ENCODE peak calls at places on chromosomes 2 and 18, in seven cellular contexts. One of them, this sample, is unnamed.

GRCh38 chr2:27102329-27102728 is 15.8 kb downstream of the KHK start:
- DNase-seq in hepatocyte: no peak
- DNase-seq in OCI-LY7: no peak
- DNase-seq in neural progenitor cell: no peak
- DNase-seq in PC-3: no peak
- DNase-seq in GM23248: no peak
- DNase-seq in GM23338: no peak
- DNase-seq in this sample: no peak

GRCh38 chr2:32360416-32360815 is 3.6 kb downstream of the BIRC6 start:
- DNase-seq in OCI-LY7: no peak
- DNase-seq in PC-3: no peak
- DNase-seq in GM23338: no peak
- DNase-seq in hepatocyte: no peak
- DNase-seq in GM23248: peak; percentile 58
- DNase-seq in neural progenitor cell: no peak
- DNase-seq in this sample: no peak

GRCh38 chr18:32707586-32707985 is 65.2 kb downstream of the KLHL14 start:
- DNase-seq in PC-3: no peak
- DNase-seq in hepatocyte: peak; percentile 11
- DNase-seq in neural progenitor cell: no peak
- DNase-seq in GM23338: no peak
- DNase-seq in GM23248: no peak
- DNase-seq in OCI-LY7: no peak
- DNase-seq in this sample: no peak

GRCh38 chr18:9135912-9136314 is 668 bp upstream of the ANKRD12 start:
- DNase-seq in hepatocyte: peak; percentile 75
- DNase-seq in neural progenitor cell: peak; percentile 71
- DNase-seq in GM23248: peak; percentile 49
- DNase-seq in GM23338: peak; percentile 93
- DNase-seq in OCI-LY7: peak; percentile 77
- DNase-seq in PC-3: peak; percentile 64
- DNase-seq in this sample: peak; percentile 93

GRCh38 chr2:71700041-71700879 is 246.9 kb downstream of the DYSF start:
- DNase-seq in GM23248: no peak
- DNase-seq in PC-3: no peak
- DNase-seq in hepatocyte: no peak
- DNase-seq in OCI-LY7: no peak
- DNase-seq in neural progenitor cell: peak; percentile 26
- DNase-seq in GM23338: no peak
- DNase-seq in this sample: no peak

GRCh38 chr2:118774458-118775133 is 72.9 kb downstream of the EN1 start:
- DNase-seq in PC-3: peak; percentile 60
- DNase-seq in GM23248: peak; percentile 85
- DNase-seq in GM23338: peak; percentile 91
- DNase-seq in hepatocyte: peak; percentile 83
- DNase-seq in neural progenitor cell: peak; percentile 91
- DNase-seq in OCI-LY7: no peak
- DNase-seq in this sample: peak; percentile 71

GRCh38 chr2:74712223-74713053 is 58.4 kb downstream of the SEMA4F start:
- DNase-seq in neural progenitor cell: no peak
- DNase-seq in GM23248: peak; percentile 35
- DNase-seq in hepatocyte: no peak
- DNase-seq in OCI-LY7: no peak
- DNase-seq in PC-3: peak; percentile 86
- DNase-seq in GM23338: no peak
- DNase-seq in this sample: no peak

GRCh38 chr2:32136097-32136496 is 29.6 kb upstream of the SLC30A6 start:
- DNase-seq in hepatocyte: no peak
- DNase-seq in GM23248: peak; percentile 63
- DNase-seq in PC-3: no peak
- DNase-seq in GM23338: no peak
- DNase-seq in neural progenitor cell: no peak
- DNase-seq in OCI-LY7: no peak
- DNase-seq in this sample: no peak

GRCh38 chr2:190838492-190838910 is 42.1 kb upstream of the GLS start:
- DNase-seq in OCI-LY7: no peak
- DNase-seq in GM23338: no peak
- DNase-seq in GM23248: peak; percentile 85
- DNase-seq in PC-3: peak; percentile 91
- DNase-seq in neural progenitor cell: no peak
- DNase-seq in hepatocyte: no peak
- DNase-seq in this sample: no peak

GRCh38 chr2:73111300-73112025 is 1.3 kb downstream of the RAB11FIP5 start:
- DNase-seq in PC-3: peak; percentile 58
- DNase-seq in hepatocyte: peak; percentile 65
- DNase-seq in GM23248: peak; percentile 76
- DNase-seq in GM23338: peak; percentile 81
- DNase-seq in OCI-LY7: no peak
- DNase-seq in neural progenitor cell: peak; percentile 60
- DNase-seq in this sample: peak; percentile 57

GRCh38 chr2:28101892-28102291 is 211.4 kb downstream of the BABAM2 start:
- DNase-seq in GM23248: peak; percentile 50
- DNase-seq in neural progenitor cell: no peak
- DNase-seq in hepatocyte: no peak
- DNase-seq in OCI-LY7: no peak
- DNase-seq in GM23338: no peak
- DNase-seq in PC-3: no peak
- DNase-seq in this sample: no peak

GRCh38 chr2:242015366-242016065 is 146.0 kb downstream of the RTP5 start:
- DNase-seq in GM23248: no peak
- DNase-seq in PC-3: no peak
- DNase-seq in OCI-LY7: no peak
- DNase-seq in GM23338: no peak
- DNase-seq in neural progenitor cell: no peak
- DNase-seq in hepatocyte: no peak
- DNase-seq in this sample: peak; percentile 71

GRCh38 chr18:24271381-24272331 is 126.0 kb downstream of the OSBPL1A start:
- DNase-seq in hepatocyte: peak; percentile 90
- DNase-seq in neural progenitor cell: peak; percentile 95
- DNase-seq in PC-3: peak; percentile 72
- DNase-seq in OCI-LY7: no peak
- DNase-seq in GM23248: peak; percentile 85
- DNase-seq in GM23338: peak; percentile 94
- DNase-seq in this sample: peak; percentile 89

GRCh38 chr2:47485177-47485576 is 82.2 kb downstream of the MSH2 start:
- DNase-seq in hepatocyte: no peak
- DNase-seq in GM23248: no peak
- DNase-seq in OCI-LY7: no peak
- DNase-seq in GM23338: no peak
- DNase-seq in neural progenitor cell: no peak
- DNase-seq in PC-3: no peak
- DNase-seq in this sample: no peak

GRCh38 chr2:205748660-205749059 is 66.4 kb downstream of the NRP2 start:
- DNase-seq in PC-3: peak; percentile 93
- DNase-seq in GM23248: peak; percentile 48
- DNase-seq in neural progenitor cell: no peak
- DNase-seq in GM23338: peak; percentile 53
- DNase-seq in hepatocyte: no peak
- DNase-seq in OCI-LY7: no peak
- DNase-seq in this sample: no peak

GRCh38 chr18:47149457-47150028 is 757 bp downstream of the HDHD2 start:
- DNase-seq in OCI-LY7: no peak
- DNase-seq in PC-3: no peak
- DNase-seq in GM23248: peak; percentile 27
- DNase-seq in hepatocyte: peak; percentile 7
- DNase-seq in neural progenitor cell: peak; percentile 28
- DNase-seq in GM23338: peak; percentile 54
- DNase-seq in this sample: no peak

GRCh38 chr18:48917579-48918101 is 33.1 kb downstream of the SMAD7 start:
- DNase-seq in PC-3: no peak
- DNase-seq in GM23248: no peak
- DNase-seq in neural progenitor cell: no peak
- DNase-seq in hepatocyte: peak; percentile 14
- DNase-seq in OCI-LY7: no peak
- DNase-seq in GM23338: no peak
- DNase-seq in this sample: no peak

GRCh38 chr2:122168799-122169198 is 413.3 kb downstream of the TSN start:
- DNase-seq in hepatocyte: no peak
- DNase-seq in OCI-LY7: no peak
- DNase-seq in GM23248: peak; percentile 23
- DNase-seq in neural progenitor cell: peak; percentile 13
- DNase-seq in PC-3: peak; percentile 12
- DNase-seq in GM23338: peak; percentile 42
- DNase-seq in this sample: no peak

GRCh38 chr2:196592331-196592911 is 47.1 kb upstream of the CCDC150 start:
- DNase-seq in PC-3: peak; percentile 38
- DNase-seq in hepatocyte: no peak
- DNase-seq in neural progenitor cell: no peak
- DNase-seq in GM23338: peak; percentile 76
- DNase-seq in OCI-LY7: no peak
- DNase-seq in GM23248: peak; percentile 76
- DNase-seq in this sample: no peak

GRCh38 chr18:76621184-76621583 is 126.1 kb upstream of the ZNF516 start:
- DNase-seq in neural progenitor cell: peak; percentile 28
- DNase-seq in hepatocyte: peak; percentile 43
- DNase-seq in GM23338: peak; percentile 23
- DNase-seq in PC-3: no peak
- DNase-seq in GM23248: peak; percentile 66
- DNase-seq in OCI-LY7: no peak
- DNase-seq in this sample: no peak

GRCh38 chr2:210199854-210200253 is 25.4 kb downstream of the ACADL start:
- DNase-seq in hepatocyte: no peak
- DNase-seq in GM23338: no peak
- DNase-seq in OCI-LY7: no peak
- DNase-seq in PC-3: no peak
- DNase-seq in neural progenitor cell: no peak
- DNase-seq in GM23248: no peak
- DNase-seq in this sample: no peak

GRCh38 chr2:210195066-210195852 is 24.1 kb upstream of the KANSL1L start:
- DNase-seq in hepatocyte: peak; percentile 67
- DNase-seq in GM23248: peak; percentile 73
- DNase-seq in PC-3: peak; percentile 60
- DNase-seq in neural progenitor cell: peak; percentile 53
- DNase-seq in GM23338: peak; percentile 73
- DNase-seq in OCI-LY7: peak; percentile 68
- DNase-seq in this sample: peak; percentile 66

GRCh38 chr2:210198326-210198725 is 26.9 kb downstream of the ACADL start:
- DNase-seq in neural progenitor cell: no peak
- DNase-seq in GM23338: no peak
- DNase-seq in OCI-LY7: no peak
- DNase-seq in GM23248: peak; percentile 45
- DNase-seq in PC-3: no peak
- DNase-seq in hepatocyte: no peak
- DNase-seq in this sample: no peak

GRCh38 chr2:210203162-210203561 is 22.1 kb downstream of the ACADL start:
- DNase-seq in OCI-LY7: no peak
- DNase-seq in PC-3: no peak
- DNase-seq in neural progenitor cell: no peak
- DNase-seq in GM23338: no peak
- DNase-seq in hepatocyte: no peak
- DNase-seq in GM23248: no peak
- DNase-seq in this sample: no peak

DNA sequence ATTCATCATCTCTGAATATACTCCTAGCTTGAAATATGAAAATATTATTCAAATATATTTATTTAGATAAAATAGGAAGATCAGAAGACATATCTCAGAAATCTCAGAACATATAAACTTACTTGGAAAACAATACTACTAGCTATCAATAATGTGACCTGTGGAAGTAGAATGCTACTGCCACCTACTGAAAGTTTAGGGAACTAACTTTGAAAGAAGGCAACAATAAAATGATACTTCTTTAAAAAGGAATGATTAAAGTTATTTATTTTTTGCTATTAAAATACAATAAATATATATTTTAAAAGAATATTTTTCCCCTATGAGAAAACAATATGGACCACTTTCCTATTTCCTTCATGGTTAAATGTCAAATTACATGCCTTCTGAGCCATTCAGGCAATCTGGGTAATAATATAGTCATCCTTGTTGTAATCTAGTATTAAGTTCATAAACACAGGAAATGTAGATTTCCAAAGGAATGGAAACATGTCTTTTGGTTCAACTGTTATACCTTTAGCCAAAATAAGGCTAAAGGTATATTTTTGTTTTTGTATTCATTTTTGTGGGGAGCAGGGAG is 26.0 kb downstream of the ACADL start:
- DNase-seq in OCI-LY7: peak; percentile 40
- DNase-seq in GM23248: peak; percentile 49
- DNase-seq in neural progenitor cell: peak; percentile 12
- DNase-seq in PC-3: peak; percentile 58
- DNase-seq in GM23338: peak; percentile 48
- DNase-seq in hepatocyte: peak; percentile 16
- DNase-seq in this sample: peak; percentile 30
- TF ChIP-seq EZH2phosphoT487 in OCI-LY7: no peak
- TF ChIP-seq EZH2phosphoT487 in GM23248: no peak
- TF ChIP-seq EZH2phosphoT487 in neural progenitor cell: no peak
- TF ChIP-seq EZH2phosphoT487 in PC-3: no peak
- TF ChIP-seq EZH2phosphoT487 in GM23338: no peak
- TF ChIP-seq EZH2phosphoT487 in hepatocyte: no peak
- TF ChIP-seq EZH2phosphoT487 in this sample: no peak

GRCh38 chr2:95031726-95032116 is 6.2 kb downstream of the MAL start:
- DNase-seq in neural progenitor cell: no peak
- DNase-seq in hepatocyte: no peak
- DNase-seq in GM23338: no peak
- DNase-seq in PC-3: peak; percentile 84
- DNase-seq in OCI-LY7: no peak
- DNase-seq in GM23248: no peak
- DNase-seq in this sample: no peak
- H3K4me2 ChIP-seq in neural progenitor cell: no peak overlapping the region
- H3K4me2 ChIP-seq in hepatocyte: no peak overlapping the region
- H3K4me2 ChIP-seq in GM23338: no peak overlapping the region
- H3K4me2 ChIP-seq in PC-3: peak overlapping the region; percentile 69
- H3K4me2 ChIP-seq in OCI-LY7: no peak overlapping the region
- H3K4me2 ChIP-seq in GM23248: no peak overlapping the region
- H3K4me2 ChIP-seq in this sample: no peak overlapping the region

DNA sequence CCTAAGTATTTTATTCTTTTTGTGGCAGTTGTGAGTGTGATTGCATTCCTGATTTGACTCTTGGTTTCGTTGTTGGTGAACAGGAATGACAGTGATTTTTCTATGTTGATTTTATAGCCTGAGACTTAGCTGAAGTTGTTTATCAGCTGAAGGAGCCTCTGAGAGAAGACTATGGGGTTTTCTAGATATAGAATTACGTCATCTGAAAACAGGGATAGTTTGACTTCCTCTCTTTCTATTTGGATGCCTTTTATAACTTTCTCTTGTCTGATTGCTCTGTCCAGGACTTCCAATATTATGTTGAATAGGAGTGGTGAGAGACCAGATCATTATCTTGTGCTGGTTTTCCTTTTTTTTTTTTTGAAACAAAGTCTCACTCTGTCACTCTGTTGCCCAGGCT is 18.0 kb upstream of the NOL4 start:
- DNase-seq in GM23338: no peak
- DNase-seq in OCI-LY7: no peak
- DNase-seq in neural progenitor cell: no peak
- DNase-seq in hepatocyte: no peak
- DNase-seq in PC-3: no peak
- DNase-seq in GM23248: no peak
- DNase-seq in this sample: no peak
- TF ChIP-seq EZH2phosphoT487 in GM23338: no peak
- TF ChIP-seq EZH2phosphoT487 in OCI-LY7: no peak
- TF ChIP-seq EZH2phosphoT487 in neural progenitor cell: no peak
- TF ChIP-seq EZH2phosphoT487 in hepatocyte: no peak
- TF ChIP-seq EZH2phosphoT487 in PC-3: no peak
- TF ChIP-seq EZH2phosphoT487 in GM23248: no peak
- TF ChIP-seq EZH2phosphoT487 in this sample: no peak

DNA sequence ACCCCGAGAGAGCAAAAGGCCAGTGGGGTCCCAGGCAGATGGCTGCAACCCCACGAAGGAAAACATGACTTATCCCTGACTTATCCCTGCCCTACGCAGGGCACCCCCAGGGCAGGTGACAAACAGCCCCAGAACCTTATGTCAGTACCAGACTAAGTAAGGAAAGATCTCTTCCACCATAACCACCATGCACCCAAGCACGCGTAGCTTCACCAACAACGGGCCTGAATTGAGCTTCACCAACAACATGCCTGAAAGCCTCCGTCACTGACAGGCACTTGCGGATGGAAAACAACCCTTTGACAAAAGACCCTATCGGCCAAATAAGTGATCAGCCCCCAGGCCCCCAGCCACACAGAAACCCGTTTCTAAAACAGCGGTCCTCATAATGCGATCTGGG is 34.1 kb downstream of the HDAC4 start:
- DNase-seq in hepatocyte: no peak
- DNase-seq in GM23248: no peak
- DNase-seq in neural progenitor cell: no peak
- DNase-seq in OCI-LY7: no peak
- DNase-seq in PC-3: no peak
- DNase-seq in GM23338: no peak
- DNase-seq in this sample: no peak
- H3K4me2 ChIP-seq in hepatocyte: no peak overlapping the region
- H3K4me2 ChIP-seq in GM23248: no peak overlapping the region
- H3K4me2 ChIP-seq in neural progenitor cell: no peak overlapping the region
- H3K4me2 ChIP-seq in OCI-LY7: no peak overlapping the region
- H3K4me2 ChIP-seq in PC-3: no peak overlapping the region
- H3K4me2 ChIP-seq in GM23338: no peak overlapping the region
- H3K4me2 ChIP-seq in this sample: no peak overlapping the region

This sample was measured in MM.1S.